ENCODE peak calls at places on chromosomes 7 and 10, in five cellular contexts. K is dorsolateral prefrontal cortex, X is substantia nigra, C is mesendoderm, B is PC-9. H is an unnamed sample.

GRCh38 chr7:103752995-103753394 is 236.5 kb downstream of the RELN start:
- DNase-seq in K (no peak), C (no peak), B (peak), X (no peak), H (no peak)

GRCh38 chr10:784759-785538 is 95.5 kb upstream of the DIP2C start:
- DNase-seq in C (peak), X (peak), B (peak), K (peak), H (peak)

GRCh38 chr10:114694735-114695134 is 36.7 kb upstream of the ABLIM1 start:
- DNase-seq in B (no peak), K (no peak), C (peak), X (no peak), H (no peak)

GRCh38 chr10:131830446-131831130 is 70.2 kb upstream of the PPP2R2D start:
- DNase-seq in X (no peak), K (no peak), B (no peak), C (no peak), H (no peak)

GRCh38 chr7:46202379-46202778 is 281.3 kb upstream of the IGFBP3 start:
- DNase-seq in X (no peak), B (no peak), C (no peak), K (no peak), H (no peak)

GRCh38 chr7:19561121-19561805 is 147.6 kb downstream of the POLR1F start:
- DNase-seq in X (no peak), K (no peak), C (no peak), B (no peak), H (no peak)

GRCh38 chr10:97608991-97609561 is 19.6 kb downstream of the C10orf62 start:
- DNase-seq in B (no peak), C (no peak), X (no peak), K (no peak), H (no peak)

GRCh38 chr10:93837783-93838677 is 55.7 kb upstream of the SLC35G1 start:
- DNase-seq in C (no peak), K (no peak), B (no peak), X (no peak), H (no peak)

GRCh38 chr7:36287371-36288241 is 102.1 kb upstream of the ANLN start:
- DNase-seq in B (peak), C (no peak), X (peak), K (peak), H (no peak)

GRCh38 chr7:73970801-73971229 is 57.2 kb upstream of the ELN start:
- DNase-seq in K (no peak), C (no peak), X (no peak), B (no peak), H (no peak)

GRCh38 chr10:84256510-84257342 is 11.9 kb downstream of the RGR start:
- DNase-seq in K (no peak), X (peak), C (peak), B (peak), H (peak)

GRCh38 chr7:15326044-15326644 is 235.7 kb downstream of the AGMO start:
- DNase-seq in C (peak), X (no peak), B (no peak), K (no peak), H (no peak)

GRCh38 chr10:6230335-6230734 is 27.6 kb downstream of the PFKFB3 start:
- DNase-seq in X (no peak), C (no peak), K (no peak), B (no peak), H (no peak)

GRCh38 chr10:53209941-53210611 is 437.5 kb upstream of the MBL2 start:
- DNase-seq in X (no peak), C (peak), K (no peak), B (no peak), H (no peak)

GRCh38 chr7:75981450-75982305 is 12.7 kb downstream of the TMEM120A start:
- DNase-seq in X (no peak), K (no peak), C (no peak), B (no peak), H (no peak)

GRCh38 chr7:67716729-67717128 is 720.1 kb downstream of the TYW1 start:
- DNase-seq in X (no peak), B (no peak), C (no peak), K (no peak), H (no peak)
- H3K27ac ChIP-seq in X (no peak), B (no peak), C (no peak), K (no peak), H (no peak)

GRCh38 chr7:105935250-105935649 is 27.8 kb upstream of the CDHR3 start:
- DNase-seq in B (no peak), K (no peak), X (no peak), C (no peak), H (no peak)

GRCh38 chr7:105931179-105931578 is 31.9 kb upstream of the CDHR3 start:
- DNase-seq in K (no peak), B (no peak), X (no peak), C (no peak), H (no peak)

GRCh38 chr7:105934577-105935185 is 28.4 kb upstream of the CDHR3 start:
- DNase-seq in C (peak), B (peak), X (peak), K (no peak), H (no peak)

GRCh38 chr7:105937411-105937810 is 25.7 kb upstream of the CDHR3 start:
- DNase-seq in B (no peak), X (no peak), C (peak), K (no peak), H (no peak)

DNA sequence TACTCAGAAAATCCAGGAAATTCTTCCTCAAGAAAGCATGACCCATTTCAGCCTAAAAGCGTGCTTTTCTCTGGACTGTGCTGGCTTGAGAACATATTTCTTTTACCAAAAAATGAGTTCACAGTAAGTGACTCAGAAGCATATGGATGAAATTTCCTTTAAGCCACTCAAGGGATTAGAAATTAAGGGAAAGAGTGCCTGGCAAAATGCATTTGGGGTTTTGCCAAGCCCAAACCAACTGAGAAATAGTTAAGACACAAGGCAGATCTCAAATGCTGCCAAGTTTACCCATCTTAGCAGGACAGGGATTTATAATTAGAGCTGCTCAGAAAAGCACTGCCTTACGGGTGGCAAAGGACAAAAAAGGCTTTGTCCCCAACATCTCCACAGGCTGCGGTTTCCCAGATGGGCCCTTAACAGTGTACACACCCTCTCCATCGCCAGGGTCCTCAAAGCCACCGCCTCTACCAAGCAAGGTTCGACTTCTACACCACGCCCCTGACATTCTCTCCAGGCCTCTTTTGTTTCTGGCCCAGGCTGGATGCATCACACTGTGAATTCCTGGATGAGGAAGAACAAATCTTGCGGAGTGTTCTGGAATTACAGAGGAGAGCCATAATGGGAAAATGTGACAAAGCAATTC is 30.1 kb upstream of the CDHR3 start:
- DNase-seq in X (peak), K (peak), C (peak), B (no peak), H (no peak)
- H3K27ac ChIP-seq in X (no peak), K (peak), C (no peak), B (no peak), H (no peak)

DNA sequence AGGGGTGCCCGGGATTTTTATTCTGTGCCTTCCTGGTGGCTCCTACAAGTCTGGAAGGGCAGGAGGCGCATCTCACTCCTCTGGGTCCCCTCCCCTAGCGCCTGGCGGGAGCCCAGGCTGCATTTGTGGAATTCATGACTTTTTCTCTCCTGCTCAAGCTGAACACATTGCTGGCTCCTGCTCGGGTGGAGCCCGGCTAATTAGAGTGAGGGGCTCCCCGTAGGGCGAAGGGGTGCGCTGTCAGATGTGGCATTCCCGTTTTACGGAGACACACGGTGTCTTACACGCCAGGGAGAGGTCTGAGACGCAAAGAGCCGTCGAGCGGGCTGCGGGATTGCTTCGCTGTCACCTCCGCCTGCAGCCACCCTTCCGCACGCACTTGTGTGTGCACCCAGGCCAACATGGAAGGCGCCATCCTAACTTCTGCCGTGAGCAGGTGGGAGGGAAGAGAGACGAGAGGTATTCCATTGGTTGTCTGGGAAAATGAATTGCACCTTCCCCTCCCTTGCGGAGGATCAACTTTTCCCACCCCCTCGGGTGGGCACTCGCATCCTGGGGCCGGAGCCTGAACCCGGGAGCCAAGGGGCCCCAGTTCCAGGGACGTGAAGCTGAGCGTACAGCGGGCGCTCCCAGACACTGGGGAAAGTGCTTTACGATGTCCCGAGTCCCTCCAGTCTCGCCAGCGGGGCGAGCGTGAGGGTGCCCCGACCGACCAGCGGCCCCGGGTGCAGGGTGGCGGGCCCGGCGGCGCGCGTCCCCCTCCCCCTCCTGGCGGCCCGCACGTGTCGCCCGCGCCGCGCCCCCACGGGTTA is 1.2 kb upstream of the IKZF1 start:
- DNase-seq in K (no peak), C (peak), X (no peak), B (no peak), H (no peak)
- H3K27ac ChIP-seq in K (no peak), C (no peak), X (no peak), B (no peak), H (no peak)

GRCh38 chr7:112452102-112452888 is 2.0 kb downstream of the IFRD1 start:
- DNase-seq in X (peak), B (peak), K (no peak), C (peak), H (no peak)
- H3K27ac ChIP-seq in X (no peak), B (peak), K (peak), C (peak), H (peak)

GRCh38 chr7:55031075-55031474 is 12.3 kb downstream of the EGFR start:
- DNase-seq in K (no peak), C (no peak), B (no peak), X (no peak), H (no peak)

GRCh38 chr7:55030314-55030713 is 11.5 kb downstream of the EGFR start:
- DNase-seq in C (no peak), B (no peak), K (no peak), X (no peak), H (no peak)

GRCh38 chr7:55026867-55027490 is 8.2 kb downstream of the EGFR start:
- DNase-seq in B (peak), K (no peak), C (no peak), X (no peak), H (no peak)

GRCh38 chr7:55026086-55026790 is 7.4 kb downstream of the EGFR start:
- DNase-seq in X (no peak), C (no peak), K (no peak), B (no peak), H (no peak)

DNA sequence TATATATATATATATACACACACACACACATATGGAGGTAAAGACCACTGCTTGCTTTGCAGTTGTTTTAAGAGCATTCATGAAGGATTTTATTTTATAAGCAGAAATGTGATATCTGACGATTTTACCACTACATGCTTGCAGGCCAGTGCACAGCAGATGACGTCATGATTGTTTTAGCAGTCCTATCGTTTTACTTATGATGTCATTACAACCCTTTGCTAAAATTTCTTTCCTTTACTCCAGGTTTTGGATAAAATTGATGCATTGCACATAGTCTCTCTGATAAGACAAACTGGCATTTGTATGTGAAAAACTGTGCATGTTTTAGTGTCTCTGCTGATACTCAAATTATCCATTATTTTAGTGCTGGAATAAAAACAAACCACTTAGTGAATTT is 9.2 kb downstream of the EGFR start:
- DNase-seq in C (no peak), K (no peak), X (no peak), B (no peak), H (no peak)
- H3K27ac ChIP-seq in C (no peak), K (no peak), X (no peak), B (no peak), H (no peak)

GRCh38 chr10:3481496-3481895 is 303.5 kb downstream of the KLF6 start:
- DNase-seq in C (no peak), B (no peak), K (no peak), X (no peak), H (no peak)
- H3K27ac ChIP-seq in C (no peak), B (peak), K (no peak), X (no peak), H (no peak)

GRCh38 chr7:141659501-141659900 is 42.5 kb downstream of the DENND11 start:
- DNase-seq in B (no peak), K (no peak), C (no peak), X (no peak), H (no peak)

GRCh38 chr7:141665208-141666035 is 36.5 kb downstream of the DENND11 start:
- DNase-seq in C (no peak), B (no peak), K (no peak), X (no peak), H (no peak)

GRCh38 chr7:141663081-141663510 is 38.9 kb downstream of the DENND11 start:
- DNase-seq in C (no peak), B (peak), X (no peak), K (no peak), H (no peak)

GRCh38 chr7:141664450-141664849 is 37.5 kb downstream of the DENND11 start:
- DNase-seq in K (no peak), B (no peak), C (no peak), X (no peak), H (no peak)

GRCh38 chr7:141660259-141660658 is 41.7 kb downstream of the DENND11 start:
- DNase-seq in C (no peak), X (peak), B (no peak), K (no peak), H (no peak)
- H3K27ac ChIP-seq in C (no peak), X (no peak), B (no peak), K (peak), H (peak)

DNA sequence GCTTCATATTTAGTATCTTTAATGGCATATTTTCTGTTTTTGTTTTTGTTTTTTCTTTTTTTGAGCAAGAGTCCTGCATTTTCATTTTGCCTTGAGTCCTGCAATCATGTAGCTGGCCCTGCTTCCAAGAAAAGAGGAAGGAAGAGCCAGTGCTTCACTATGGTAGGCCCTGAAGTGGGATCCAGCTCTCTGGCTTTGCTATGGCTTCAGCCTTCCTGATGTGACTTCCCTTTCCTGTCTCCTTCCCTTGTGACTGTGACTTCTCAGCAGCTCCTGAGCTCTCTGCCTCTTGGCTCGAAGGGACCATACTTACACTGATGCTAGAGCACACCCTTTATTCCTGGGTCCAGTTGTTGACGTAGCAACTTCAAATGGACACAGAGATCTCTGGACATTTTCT is 512.3 kb downstream of the INHBA start:
- DNase-seq in C (no peak), B (no peak), X (no peak), K (no peak), H (no peak)
- H3K27ac ChIP-seq in C (no peak), B (peak), X (no peak), K (no peak), H (no peak)